ENCODE peak calls at places on chromosome X, in four cellular contexts. K, T, I and S are unnamed samples.

GRCh38 chrX:143945171-143945570 is 61.3 kb downstream of the UBE2NL start:
- DNase-seq in K (no peak), T (no peak), I (no peak), S (no peak)

GRCh38 chrX:104284407-104285000 is 29.8 kb upstream of the ESX1 start:
- DNase-seq in K (no peak), T (no peak), I (no peak), S (no peak)

GRCh38 chrX:39967348-39967747 is 130.4 kb downstream of the BCOR start:
- DNase-seq in K (no peak), T (no peak), I (no peak), S (no peak)

GRCh38 chrX:24149346-24150050 is at the start of gene ZFX:
- DNase-seq in K (no peak), T (peak; percentile 9), I (peak; percentile 46), S (peak; percentile 23)

GRCh38 chrX:124217289-124218251 is 114.9 kb upstream of the TEX13D start:
- DNase-seq in K (no peak), T (peak; percentile 66), I (no peak), S (no peak)

GRCh38 chrX:41198410-41198809 is 113.2 kb downstream of the USP9X start:
- DNase-seq in T (no peak), K (no peak), I (no peak), S (no peak)

GRCh38 chrX:81174286-81174685 is 27.4 kb downstream of the HMGN5 start:
- DNase-seq in T (peak; percentile 3), I (no peak), K (no peak), S (peak; percentile 14)

GRCh38 chrX:116194649-116195048 is 24.1 kb downstream of the AGTR2 start:
- DNase-seq in I (no peak), K (no peak), T (no peak), S (no peak)

GRCh38 chrX:22135171-22135711 is 103.1 kb downstream of the PHEX start:
- DNase-seq in K (no peak), I (no peak), T (no peak), S (peak; percentile 35)

GRCh38 chrX:106619797-106620196 is 8.0 kb downstream of the RADX start:
- DNase-seq in I (no peak), K (no peak), T (no peak), S (peak; percentile 1)

GRCh38 chrX:154123241-154124219 is 20.5 kb upstream of the OPN1LW start:
- DNase-seq in I (peak; percentile 82), K (no peak), T (peak; percentile 24), S (peak; percentile 52)

GRCh38 chrX:154002215-154002719 is 17.4 kb downstream of the IRAK1 start:
- DNase-seq in I (peak; percentile 79), K (no peak), T (no peak), S (no peak)

GRCh38 chrX:75273483-75273882 is 402 bp upstream of the UPRT start:
- DNase-seq in I (peak; percentile 17), T (no peak), K (no peak), S (no peak)

GRCh38 chrX:38305971-38306370 is 21.3 kb downstream of the RPGR start:
- DNase-seq in T (peak; percentile 18), I (no peak), K (no peak), S (peak; percentile 90)
- TF ChIP-seq POLR2AphosphoS5 in T (no peak), I (no peak), K (no peak), S (peak; percentile 69)

GRCh38 chrX:44643723-44644122 is 101.1 kb upstream of the FUNDC1 start:
- DNase-seq in T (no peak), I (no peak), K (no peak), S (no peak)
- TF ChIP-seq MYC in T (no peak), I (no peak), K (no peak), S (no peak)

GRCh38 chrX:48897157-48897620 is 379 bp downstream of the TIMM17B start:
- DNase-seq in K (no peak), I (peak; percentile 78), T (peak; percentile 66), S (peak; percentile 76)
- TF ChIP-seq POLR2AphosphoS5 in K (no peak), I (peak; percentile 29), T (no peak), S (peak; percentile 18)

GRCh38 chrX:43731086-43731485 is 75.0 kb downstream of the MAOA start:
- DNase-seq in T (no peak), K (no peak), I (no peak), S (no peak)
- TF ChIP-seq MYC in T (no peak), K (no peak), I (no peak), S (no peak)